ENCODE peak calls at places on chromosomes 12 and 14, in seven cellular contexts. L, Q, S, H, D, F and I are unnamed samples.

GRCh38 chr14:61477845-61478438 is 156.6 kb downstream of the PRKCH start:
- DNase-seq in L (peak; percentile 60), Q (no peak), S (no peak), H (peak; percentile 44), D (no peak), F (no peak), I (no peak)

GRCh38 chr12:43284441-43284840 is 267.6 kb downstream of the ADAMTS20 start:
- DNase-seq in L (no peak), Q (no peak), S (no peak), H (no peak), D (no peak), F (no peak), I (no peak)

GRCh38 chr14:99378782-99379214 is 101.9 kb downstream of the SETD3 start:
- DNase-seq in L (peak; percentile 24), Q (no peak), S (no peak), H (peak; percentile 34), D (no peak), F (peak; percentile 48), I (no peak)

GRCh38 chr12:2451497-2451896 is 343.3 kb upstream of the FKBP4 start:
- DNase-seq in L (no peak), Q (no peak), S (no peak), H (no peak), D (no peak), F (no peak), I (no peak)

GRCh38 chr14:51202914-51203665 is 37.0 kb upstream of the TMX1 start:
- DNase-seq in L (no peak), Q (no peak), S (no peak), H (no peak), D (no peak), F (no peak), I (no peak)

GRCh38 chr12:42144174-42144423 is 575 bp downstream of the GXYLT1 start:
- DNase-seq in L (no peak), Q (no peak), S (peak; percentile 37), H (no peak), D (peak; percentile 55), F (no peak), I (no peak)

GRCh38 chr14:105487449-105487985 is 831 bp downstream of the CRIP1 start:
- DNase-seq in L (no peak), Q (no peak), S (no peak), H (no peak), D (peak; percentile 52), F (no peak), I (no peak)

GRCh38 chr12:2161478-2161877 is 108.7 kb downstream of the CACNA1C start:
- DNase-seq in L (no peak), Q (no peak), S (no peak), H (peak; percentile 43), D (no peak), F (no peak), I (no peak)

GRCh38 chr14:72786377-72787350 is 107.2 kb downstream of the DPF3 start:
- DNase-seq in L (no peak), Q (no peak), S (no peak), H (no peak), D (no peak), F (no peak), I (no peak)

GRCh38 chr14:103155013-103155412 is 31.8 kb downstream of the TNFAIP2 start:
- DNase-seq in L (peak; percentile 13), Q (no peak), S (no peak), H (peak; percentile 69), D (no peak), F (peak; percentile 92), I (no peak)

GRCh38 chr12:20044836-20045235 is 323.5 kb upstream of the PDE3A start:
- DNase-seq in L (peak; percentile 39), Q (no peak), S (no peak), H (no peak), D (no peak), F (no peak), I (no peak)

GRCh38 chr12:31257784-31258183 is 68.2 kb downstream of the SINHCAF start:
- DNase-seq in L (no peak), Q (no peak), S (no peak), H (no peak), D (no peak), F (no peak), I (no peak)

GRCh38 chr14:89428556-89429196 is 11.6 kb upstream of the FOXN3 start:
- DNase-seq in L (peak; percentile 22), Q (no peak), S (peak; percentile 52), H (no peak), D (no peak), F (no peak), I (peak; percentile 64)

GRCh38 chr14:100692859-100693558 is 33.7 kb upstream of the DLK1 start:
- DNase-seq in L (peak; percentile 94), Q (no peak), S (peak; percentile 71), H (peak; percentile 98), D (no peak), F (peak; percentile 40), I (no peak)

GRCh38 chr14:104403421-104404220 is 175.9 kb upstream of the C14orf180 start:
- DNase-seq in L (no peak), Q (no peak), S (no peak), H (no peak), D (peak; percentile 44), F (no peak), I (peak; percentile 22)

GRCh38 chr14:28344381-28344780 is 422.2 kb upstream of the FOXG1 start:
- DNase-seq in L (no peak), Q (no peak), S (no peak), H (no peak), D (no peak), F (no peak), I (no peak)

GRCh38 chr12:12200363-12200762 is 66.5 kb downstream of the LRP6 start:
- DNase-seq in L (no peak), Q (no peak), S (no peak), H (no peak), D (no peak), F (no peak), I (no peak)

GRCh38 chr12:89874146-89874545 is 165.5 kb upstream of the ATP2B1 start:
- DNase-seq in L (peak; percentile 18), Q (no peak), S (no peak), H (peak; percentile 28), D (no peak), F (no peak), I (no peak)

GRCh38 chr12:120813588-120814153 is 88.0 kb downstream of the ACADS start:
- DNase-seq in L (no peak), Q (no peak), S (no peak), H (no peak), D (no peak), F (no peak), I (no peak)
- H3K4ac ChIP-seq in L (no peak overlapping the region), Q (no peak overlapping the region), S (no peak overlapping the region), H (no peak overlapping the region), D (no peak overlapping the region), F (no peak overlapping the region), I (no peak overlapping the region)

DNA sequence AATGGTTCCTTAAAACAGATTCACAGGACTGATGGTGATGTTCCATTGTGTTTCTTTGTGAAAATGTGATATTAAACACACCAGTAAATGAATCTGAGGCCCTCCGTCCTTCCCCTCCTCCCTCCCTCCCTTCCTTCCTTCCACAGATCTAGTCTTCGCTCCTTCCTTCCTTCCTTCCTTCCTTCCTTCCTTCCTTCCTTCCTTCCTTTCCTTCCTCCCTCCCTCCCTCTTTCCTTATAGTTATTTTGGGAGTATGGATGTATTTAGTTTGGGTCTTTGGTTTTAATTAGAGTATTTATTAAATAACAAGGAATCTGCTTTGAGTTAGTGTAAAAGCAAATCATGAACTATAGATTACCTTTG is 410.8 kb downstream of the PCNX1 start:
- DNase-seq in L (no peak), Q (no peak), S (no peak), H (no peak), D (no peak), F (no peak), I (no peak)
- H2AK5ac ChIP-seq in L (no peak overlapping the region), Q (no peak overlapping the region), S (no peak overlapping the region), H (no peak overlapping the region), D (no peak overlapping the region), F (no peak overlapping the region), I (no peak overlapping the region)

GRCh38 chr12:76020281-76020680 is 11.3 kb downstream of the PHLDA1 start:
- DNase-seq in L (peak; percentile 80), Q (no peak), S (peak; percentile 85), H (peak; percentile 93), D (no peak), F (peak; percentile 46), I (no peak)

GRCh38 chr12:76023069-76023690 is 8.4 kb downstream of the PHLDA1 start:
- DNase-seq in L (no peak), Q (no peak), S (no peak), H (peak; percentile 59), D (no peak), F (no peak), I (no peak)

GRCh38 chr12:76018672-76019071 is 12.9 kb downstream of the PHLDA1 start:
- DNase-seq in L (no peak), Q (no peak), S (peak; percentile 59), H (no peak), D (no peak), F (no peak), I (no peak)

GRCh38 chr12:76018111-76018510 is 13.5 kb downstream of the PHLDA1 start:
- DNase-seq in L (peak; percentile 61), Q (no peak), S (peak; percentile 92), H (peak; percentile 87), D (no peak), F (peak; percentile 68), I (peak; percentile 78)

DNA sequence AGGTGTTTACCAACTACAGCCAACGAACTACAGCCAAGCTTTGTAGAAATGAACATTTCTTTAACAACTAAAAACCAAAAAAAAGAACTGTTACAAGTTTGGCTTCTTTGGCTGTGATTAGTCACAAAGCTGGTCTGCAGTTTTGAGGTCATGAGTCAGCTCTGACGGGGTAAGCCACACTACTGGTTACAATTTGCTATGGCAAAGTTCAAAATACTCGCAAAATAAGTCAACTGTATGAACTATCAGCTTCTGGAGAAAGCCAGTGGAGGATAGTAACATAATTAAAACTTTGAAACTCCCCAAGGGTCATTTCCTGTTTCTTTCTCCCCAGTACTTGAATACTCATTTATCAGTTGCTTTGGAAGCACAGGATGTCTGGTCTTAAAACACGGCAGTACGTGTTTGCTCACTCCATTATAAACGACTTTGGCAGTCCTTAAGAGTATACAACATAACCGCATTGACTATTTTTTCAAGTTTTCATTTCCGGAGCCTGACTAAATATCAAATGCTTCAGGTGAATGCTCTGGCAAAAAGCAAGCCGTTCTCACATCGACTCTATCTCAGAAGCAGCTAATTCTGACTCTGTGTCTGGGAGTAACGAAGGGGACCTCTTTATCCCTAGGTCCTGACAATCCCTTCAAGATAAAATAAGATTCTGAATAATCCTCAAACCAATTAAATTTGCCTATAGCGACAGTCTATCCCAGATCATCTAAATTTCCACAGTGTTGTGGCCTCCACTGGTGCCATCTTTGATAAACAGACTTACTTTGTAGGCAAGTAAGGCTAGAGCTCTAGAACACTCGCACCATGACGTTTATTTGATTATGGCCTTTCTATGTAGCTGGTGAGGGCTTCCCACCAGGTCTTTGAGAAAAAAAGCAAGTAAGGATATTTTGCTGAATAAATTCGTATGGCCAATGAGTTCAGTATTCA is 10.6 kb downstream of the PHLDA1 start:
- DNase-seq in L (peak; percentile 99), Q (no peak), S (peak; percentile 54), H (peak; percentile 99), D (no peak), F (peak; percentile 82), I (no peak)
- H3K4ac ChIP-seq in L (peak overlapping the region; percentile 100), Q (no peak overlapping the region), S (peak overlapping the region; percentile 87), H (peak overlapping the region; percentile 94), D (no peak overlapping the region), F (no peak overlapping the region), I (no peak overlapping the region)

DNA sequence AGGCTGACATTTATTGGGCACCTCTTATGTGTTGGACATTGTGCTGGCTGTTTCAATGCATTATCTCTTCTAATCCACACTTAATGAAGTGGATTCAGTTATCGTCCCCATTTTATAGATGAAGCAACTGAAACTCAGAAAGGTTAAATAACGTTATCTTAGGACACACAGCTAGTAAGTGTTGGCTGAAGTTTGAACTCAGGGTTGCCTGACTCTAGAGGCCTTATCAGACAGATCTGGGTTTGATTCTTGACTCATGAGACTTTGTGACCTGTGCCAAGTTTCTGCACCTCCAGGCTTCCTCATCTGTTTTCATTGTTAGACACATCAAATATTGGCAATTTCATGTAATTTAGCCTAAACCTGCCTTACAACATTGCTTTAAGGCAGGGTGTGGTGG is 18.2 kb upstream of the IRF2BPL start:
- DNase-seq in L (no peak), Q (no peak), S (no peak), H (no peak), D (no peak), F (no peak), I (no peak)
- H2AK5ac ChIP-seq in L (peak overlapping the region; percentile 72), Q (no peak overlapping the region), S (no peak overlapping the region), H (no peak overlapping the region), D (no peak overlapping the region), F (no peak overlapping the region), I (no peak overlapping the region)